ENCODE peak calls at places on chromosomes 6 and 20, in six cellular contexts. One of them, this sample, is unnamed.

GRCh38 chr6:41546866-41547798 is 951 bp downstream of the FOXP4 start:
- DNase-seq in EH: peak
- DNase-seq in HS-5: no peak
- DNase-seq in A172: no peak
- DNase-seq in mucosa of gallbladder: no peak
- DNase-seq in BE2C: peak
- DNase-seq in this sample: peak

GRCh38 chr6:146866731-146867414 is 268.1 kb downstream of the ADGB start:
- DNase-seq in EH: no peak
- DNase-seq in HS-5: no peak
- DNase-seq in A172: no peak
- DNase-seq in mucosa of gallbladder: no peak
- DNase-seq in BE2C: no peak
- DNase-seq in this sample: no peak

GRCh38 chr20:20012517-20012916 is 4.6 kb upstream of the NAA20 start:
- DNase-seq in EH: no peak
- DNase-seq in HS-5: no peak
- DNase-seq in A172: no peak
- DNase-seq in mucosa of gallbladder: no peak
- DNase-seq in BE2C: no peak
- DNase-seq in this sample: no peak

GRCh38 chr6:105485456-105485855 is 82.6 kb upstream of the PREP start:
- DNase-seq in EH: no peak
- DNase-seq in HS-5: no peak
- DNase-seq in A172: peak
- DNase-seq in mucosa of gallbladder: no peak
- DNase-seq in BE2C: no peak
- DNase-seq in this sample: no peak

GRCh38 chr6:13261464-13261994 is 66.8 kb downstream of the TBC1D7 start:
- DNase-seq in EH: no peak
- DNase-seq in HS-5: no peak
- DNase-seq in A172: no peak
- DNase-seq in mucosa of gallbladder: no peak
- DNase-seq in BE2C: no peak
- DNase-seq in this sample: no peak

GRCh38 chr6:127267742-127268588 is 1.3 kb downstream of the RNF146 start:
- DNase-seq in EH: peak
- DNase-seq in HS-5: no peak
- DNase-seq in A172: no peak
- DNase-seq in mucosa of gallbladder: no peak
- DNase-seq in BE2C: no peak
- DNase-seq in this sample: no peak

GRCh38 chr6:51028271-51028670 is 209.6 kb downstream of the TFAP2B start:
- DNase-seq in EH: no peak
- DNase-seq in HS-5: peak
- DNase-seq in A172: peak
- DNase-seq in mucosa of gallbladder: no peak
- DNase-seq in BE2C: no peak
- DNase-seq in this sample: no peak

GRCh38 chr6:151018911-151019795 is 153.7 kb downstream of the MTHFD1L start:
- DNase-seq in EH: no peak
- DNase-seq in HS-5: no peak
- DNase-seq in A172: no peak
- DNase-seq in mucosa of gallbladder: peak
- DNase-seq in BE2C: no peak
- DNase-seq in this sample: no peak

GRCh38 chr6:61640463-61640862 is 645.6 kb downstream of the KHDRBS2 start:
- DNase-seq in EH: no peak
- DNase-seq in HS-5: no peak
- DNase-seq in A172: no peak
- DNase-seq in mucosa of gallbladder: no peak
- DNase-seq in BE2C: no peak
- DNase-seq in this sample: no peak

GRCh38 chr6:2891768-2892170 is 11.3 kb downstream of the SERPINB9 start:
- DNase-seq in EH: no peak
- DNase-seq in HS-5: no peak
- DNase-seq in A172: no peak
- DNase-seq in mucosa of gallbladder: no peak
- DNase-seq in BE2C: no peak
- DNase-seq in this sample: no peak

GRCh38 chr6:157527471-157527907 is 146.5 kb downstream of the ZDHHC14 start:
- DNase-seq in EH: no peak
- DNase-seq in HS-5: no peak
- DNase-seq in A172: no peak
- DNase-seq in mucosa of gallbladder: peak
- DNase-seq in BE2C: no peak
- DNase-seq in this sample: no peak

GRCh38 chr6:164507197-164507957 is 802.0 kb downstream of the C6orf118 start:
- DNase-seq in EH: no peak
- DNase-seq in HS-5: no peak
- DNase-seq in A172: peak
- DNase-seq in mucosa of gallbladder: no peak
- DNase-seq in BE2C: no peak
- DNase-seq in this sample: peak

GRCh38 chr20:49306903-49307336 is 29.1 kb upstream of the ZNFX1 start:
- DNase-seq in EH: no peak
- DNase-seq in HS-5: no peak
- DNase-seq in A172: peak
- DNase-seq in mucosa of gallbladder: no peak
- DNase-seq in BE2C: peak
- DNase-seq in this sample: no peak

GRCh38 chr20:36238760-36239159 is 2.5 kb downstream of the AAR2 start:
- DNase-seq in EH: no peak
- DNase-seq in HS-5: no peak
- DNase-seq in A172: no peak
- DNase-seq in mucosa of gallbladder: no peak
- DNase-seq in BE2C: no peak
- DNase-seq in this sample: no peak

GRCh38 chr20:6735913-6736845 is 31.3 kb upstream of the BMP2 start:
- DNase-seq in EH: peak
- DNase-seq in HS-5: no peak
- DNase-seq in A172: no peak
- DNase-seq in mucosa of gallbladder: peak
- DNase-seq in BE2C: no peak
- DNase-seq in this sample: no peak

GRCh38 chr6:32153252-32153834 is 598 bp upstream of the PPT2 start:
- DNase-seq in EH: peak
- DNase-seq in HS-5: no peak
- DNase-seq in A172: no peak
- DNase-seq in mucosa of gallbladder: no peak
- DNase-seq in BE2C: peak
- DNase-seq in this sample: no peak

GRCh38 chr6:143843689-143844405 is 709 bp downstream of the LTV1 start:
- DNase-seq in EH: peak
- DNase-seq in HS-5: no peak
- DNase-seq in A172: peak
- DNase-seq in mucosa of gallbladder: no peak
- DNase-seq in BE2C: no peak
- DNase-seq in this sample: no peak

GRCh38 chr20:7087803-7088202 is 320.3 kb downstream of the BMP2 start:
- DNase-seq in EH: no peak
- DNase-seq in HS-5: no peak
- DNase-seq in A172: no peak
- DNase-seq in mucosa of gallbladder: no peak
- DNase-seq in BE2C: no peak
- DNase-seq in this sample: no peak

GRCh38 chr20:36205026-36205425 is 31.3 kb upstream of the AAR2 start:
- DNase-seq in EH: no peak
- DNase-seq in HS-5: no peak
- DNase-seq in A172: no peak
- DNase-seq in mucosa of gallbladder: no peak
- DNase-seq in BE2C: no peak
- DNase-seq in this sample: no peak

GRCh38 chr6:14786455-14786854 is 459.4 kb upstream of the JARID2 start:
- DNase-seq in EH: no peak
- DNase-seq in HS-5: no peak
- DNase-seq in A172: no peak
- DNase-seq in mucosa of gallbladder: no peak
- DNase-seq in BE2C: no peak
- DNase-seq in this sample: no peak

GRCh38 chr6:147852772-147853171 is 344.3 kb downstream of the SAMD5 start:
- DNase-seq in EH: peak
- DNase-seq in HS-5: no peak
- DNase-seq in A172: peak
- DNase-seq in mucosa of gallbladder: no peak
- DNase-seq in BE2C: no peak
- DNase-seq in this sample: no peak

GRCh38 chr6:39055661-39056060 is 7.1 kb downstream of the GLP1R start:
- DNase-seq in EH: no peak
- DNase-seq in HS-5: no peak
- DNase-seq in A172: no peak
- DNase-seq in mucosa of gallbladder: no peak
- DNase-seq in BE2C: no peak
- DNase-seq in this sample: no peak

GRCh38 chr6:74936886-74937285 is 269.0 kb downstream of the COL12A1 start:
- DNase-seq in EH: peak
- DNase-seq in HS-5: peak
- DNase-seq in A172: no peak
- DNase-seq in mucosa of gallbladder: no peak
- DNase-seq in BE2C: no peak
- DNase-seq in this sample: no peak

GRCh38 chr6:115896538-115897129 is 164.1 kb downstream of the FRK start:
- DNase-seq in EH: peak
- DNase-seq in HS-5: peak
- DNase-seq in A172: peak
- DNase-seq in mucosa of gallbladder: no peak
- DNase-seq in BE2C: peak
- DNase-seq in this sample: peak

GRCh38 chr6:138161434-138162103 is at the start of gene ARFGEF3:
- DNase-seq in EH: peak
- DNase-seq in HS-5: no peak
- DNase-seq in A172: peak
- DNase-seq in mucosa of gallbladder: peak
- DNase-seq in BE2C: peak
- DNase-seq in this sample: peak

GRCh38 chr6:109187399-109188114 is 92.2 kb downstream of the CEP57L1 start:
- DNase-seq in EH: peak
- DNase-seq in HS-5: no peak
- DNase-seq in A172: peak
- DNase-seq in mucosa of gallbladder: peak
- DNase-seq in BE2C: peak
- DNase-seq in this sample: peak

GRCh38 chr20:44247131-44247571 is at the start of gene GDAP1L1:
- DNase-seq in EH: no peak
- DNase-seq in HS-5: no peak
- DNase-seq in A172: no peak
- DNase-seq in mucosa of gallbladder: no peak
- DNase-seq in BE2C: peak
- DNase-seq in this sample: peak

This sample was measured in Calu3.